ENCODE peak calls at places on chromosomes 3 and 15, in six cellular contexts. M, S, J, C, F and K are unnamed samples.

GRCh38 chr3:160852856-160853255 is 96.8 kb downstream of the PPM1L start:
- DNase-seq in J (no peak), S (no peak), C (no peak), M (no peak), F (no peak), K (no peak)

GRCh38 chr3:12138044-12138443 is 20.7 kb downstream of the TIMP4 start:
- DNase-seq in S (peak), C (no peak), M (peak), F (peak), J (no peak), K (peak)

GRCh38 chr3:140530603-140531002 is 147.3 kb upstream of the TRIM42 start:
- DNase-seq in S (no peak), C (no peak), M (no peak), J (no peak), F (no peak), K (no peak)

GRCh38 chr15:63759752-63760151 is 74.0 kb downstream of the HERC1 start:
- DNase-seq in F (no peak), C (no peak), S (no peak), J (no peak), M (no peak), K (no peak)

GRCh38 chr3:9704343-9705322 is 1.0 kb downstream of the CPNE9 start:
- DNase-seq in S (peak), F (peak), J (no peak), M (peak), C (peak), K (peak)

GRCh38 chr3:143445118-143445517 is 325.5 kb downstream of the CHST2 start:
- DNase-seq in S (no peak), M (no peak), J (no peak), F (no peak), C (no peak), K (no peak)

GRCh38 chr3:150083653-150084037 is 113.0 kb upstream of the PFN2 start:
- DNase-seq in F (no peak), S (no peak), C (no peak), J (no peak), M (no peak), K (peak)

GRCh38 chr15:67124111-67124510 is 58.7 kb downstream of the SMAD3 start:
- DNase-seq in F (no peak), C (no peak), J (no peak), M (no peak), S (peak), K (no peak)

GRCh38 chr3:81723732-81724313 is 37.6 kb downstream of the GBE1 start:
- DNase-seq in M (no peak), C (no peak), S (peak), F (no peak), J (no peak), K (no peak)

GRCh38 chr3:141108002-141108401 is 56.9 kb downstream of the SPSB4 start:
- DNase-seq in M (no peak), F (no peak), J (no peak), S (peak), C (no peak), K (no peak)

GRCh38 chr3:52670621-52671521 is 14.8 kb downstream of the PBRM1 start:
- DNase-seq in J (peak), C (no peak), S (no peak), F (peak), M (no peak), K (no peak)

GRCh38 chr3:155946178-155946577 is 75.7 kb downstream of the GMPS start:
- DNase-seq in C (no peak), M (no peak), J (peak), F (peak), S (no peak), K (no peak)

GRCh38 chr3:67678665-67679064 is 24.3 kb upstream of the SUCLG2 start:
- DNase-seq in J (no peak), F (no peak), C (no peak), S (no peak), M (no peak), K (no peak)

GRCh38 chr3:171950373-171950772 is 89.0 kb upstream of the FNDC3B start:
- DNase-seq in F (peak), J (no peak), M (peak), C (no peak), S (peak), K (no peak)

GRCh38 chr3:161420746-161421145 is 49.4 kb upstream of the SPTSSB start:
- DNase-seq in S (peak), C (no peak), F (peak), M (peak), J (no peak), K (no peak)

GRCh38 chr15:96237002-96237401 is 93.5 kb upstream of the NR2F2 start:
- DNase-seq in F (no peak), C (no peak), S (no peak), M (no peak), J (no peak), K (no peak)

GRCh38 chr15:64851503-64851840 is 9.8 kb downstream of the PLEKHO2 start:
- DNase-seq in C (no peak), S (no peak), M (no peak), J (peak), F (peak), K (no peak)

GRCh38 chr3:52492059-52492458 is 3.1 kb upstream of the STAB1 start:
- DNase-seq in M (no peak), S (no peak), J (no peak), F (no peak), C (no peak), K (no peak)

GRCh38 chr15:81096398-81096797 is 37.7 kb upstream of the CFAP161 start:
- DNase-seq in J (no peak), F (no peak), C (no peak), S (no peak), M (no peak), K (no peak)

GRCh38 chr3:156518726-156519125 is 36.2 kb downstream of the SSR3 start:
- DNase-seq in J (no peak), S (no peak), C (no peak), F (no peak), M (no peak), K (peak)

GRCh38 chr3:11819146-11819545 is 27.5 kb downstream of the TAMM41 start:
- DNase-seq in F (no peak), S (no peak), C (no peak), J (no peak), M (no peak), K (no peak)

GRCh38 chr3:134030801-134031619 is 1.3 kb upstream of the SLCO2A1 start:
- DNase-seq in J (no peak), F (no peak), C (no peak), M (no peak), S (no peak), K (no peak)

GRCh38 chr3:164380156-164380555 is 698.1 kb downstream of the SI start:
- DNase-seq in C (no peak), S (no peak), J (no peak), M (no peak), F (no peak), K (no peak)

GRCh38 chr3:100745617-100746016 is 36.3 kb downstream of the TFG start:
- DNase-seq in C (no peak), M (no peak), S (no peak), F (no peak), J (no peak), K (no peak)

GRCh38 chr15:99967841-99968371 is 234.7 kb upstream of the LYSMD4 start:
- DNase-seq in S (peak), J (no peak), C (no peak), M (no peak), F (no peak), K (no peak)

GRCh38 chr15:22979069-22979698 is 984 bp downstream of the CYFIP1 start:
- DNase-seq in M (peak), F (peak), J (no peak), S (peak), C (peak), K (peak)

GRCh38 chr15:79943820-79944219 is 27.2 kb downstream of the BCL2A1 start:
- DNase-seq in M (no peak), F (peak), J (no peak), C (no peak), S (no peak), K (no peak)

GRCh38 chr15:64979252-64979710 is 10.4 kb downstream of the SPG21 start:
- DNase-seq in M (no peak), C (no peak), S (no peak), F (no peak), J (peak), K (no peak)

GRCh38 chr3:50339485-50340196 is 995 bp downstream of the RASSF1 start:
- DNase-seq in C (no peak), F (peak), S (no peak), J (no peak), M (no peak), K (no peak)